ENCODE peak calls at places on chromosomes 5 and 9, in eight cellular contexts. S is A549, W is stomach, P is suprapubic skin, E is K562, Y is sigmoid colon, U is ovary, M is H1. J is an unnamed sample.

GRCh38 chr5:154837009-154837881 is 13.2 kb downstream of the FAXDC2 start:
- DNase-seq in S (no peak), U (no peak), E (no peak), W (no peak), Y (peak; percentile 13), M (no peak), P (no peak), J (no peak)

GRCh38 chr5:66864240-66864884 is 268.2 kb downstream of the MAST4 start:
- DNase-seq in S (peak; percentile 67), E (peak; percentile 10), P (no peak), Y (no peak), M (no peak), W (no peak), U (no peak), J (no peak)

GRCh38 chr9:134642385-134643181 is 980 bp downstream of the COL5A1 start:
- DNase-seq in W (peak; percentile 35), U (peak; percentile 71), Y (peak; percentile 94), P (peak; percentile 82), E (no peak), M (no peak), S (peak; percentile 44), J (peak; percentile 71)

GRCh38 chr5:173714551-173715428 is 98.3 kb upstream of the BOD1 start:
- DNase-seq in W (no peak), M (no peak), E (peak; percentile 60), S (peak; percentile 53), Y (no peak), P (no peak), U (no peak), J (peak; percentile 30)

GRCh38 chr9:96241391-96241809 is 60.6 kb downstream of the HSD17B3 start:
- DNase-seq in E (no peak), U (no peak), M (no peak), S (no peak), W (no peak), Y (no peak), P (no peak), J (no peak)

GRCh38 chr5:178329331-178329730 is 96.7 kb upstream of the PHYKPL start:
- DNase-seq in E (no peak), M (no peak), S (no peak), W (no peak), U (no peak), P (no peak), Y (no peak), J (no peak)

GRCh38 chr5:72347801-72348305 is 27.7 kb downstream of the PTCD2 start:
- DNase-seq in W (no peak), P (no peak), M (no peak), S (peak; percentile 86), Y (no peak), U (no peak), E (no peak), J (no peak)

GRCh38 chr9:110880123-110880522 is 158.1 kb downstream of the LPAR1 start:
- DNase-seq in S (no peak), W (no peak), Y (no peak), M (no peak), U (no peak), P (no peak), E (no peak), J (peak; percentile 47)

GRCh38 chr5:87430863-87431262 is 18.1 kb upstream of the CCNH start:
- DNase-seq in M (no peak), E (no peak), W (no peak), Y (no peak), U (no peak), P (no peak), S (no peak), J (no peak)

GRCh38 chr9:2255128-2255527 is 240.0 kb downstream of the SMARCA2 start:
- DNase-seq in Y (no peak), M (no peak), W (no peak), U (no peak), P (no peak), E (peak; percentile 14), S (no peak), J (no peak)

GRCh38 chr5:151104795-151105194 is 24.0 kb upstream of the TNIP1 start:
- DNase-seq in W (no peak), S (no peak), E (no peak), M (no peak), P (peak; percentile 87), U (peak; percentile 65), Y (peak; percentile 94), J (peak; percentile 56)

GRCh38 chr5:76016258-76016657 is 66.9 kb upstream of the SV2C start:
- DNase-seq in M (no peak), E (peak; percentile 7), Y (no peak), S (no peak), U (no peak), P (no peak), W (no peak), J (no peak)

GRCh38 chr9:8456327-8456726 is 656.7 kb upstream of the DMAC1 start:
- DNase-seq in E (no peak), W (no peak), U (no peak), Y (no peak), S (peak; percentile 2), M (no peak), P (no peak), J (no peak)

GRCh38 chr9:137672907-137673791 is 54.3 kb downstream of the EHMT1 start:
- DNase-seq in Y (peak; percentile 71), P (no peak), M (no peak), E (peak; percentile 74), W (peak; percentile 53), U (no peak), S (peak; percentile 68), J (peak; percentile 72)

GRCh38 chr9:106419737-106420136 is 443.2 kb upstream of the ZNF462 start:
- DNase-seq in U (no peak), S (no peak), W (no peak), M (no peak), E (no peak), Y (no peak), P (no peak), J (no peak)

GRCh38 chr9:38421498-38422211 is 2.6 kb downstream of the IGFBPL1 start:
- DNase-seq in W (no peak), M (no peak), U (no peak), E (no peak), S (no peak), P (no peak), Y (no peak), J (no peak)

GRCh38 chr5:74299833-74300232 is 340.7 kb downstream of the ENC1 start:
- DNase-seq in W (no peak), U (no peak), M (no peak), P (no peak), S (no peak), Y (no peak), E (no peak), J (no peak)

GRCh38 chr9:128625391-128626145 is 31.1 kb downstream of the DYNC2I2 start:
- DNase-seq in P (no peak), W (no peak), Y (no peak), E (no peak), U (peak; percentile 76), S (no peak), M (no peak), J (no peak)

DNA sequence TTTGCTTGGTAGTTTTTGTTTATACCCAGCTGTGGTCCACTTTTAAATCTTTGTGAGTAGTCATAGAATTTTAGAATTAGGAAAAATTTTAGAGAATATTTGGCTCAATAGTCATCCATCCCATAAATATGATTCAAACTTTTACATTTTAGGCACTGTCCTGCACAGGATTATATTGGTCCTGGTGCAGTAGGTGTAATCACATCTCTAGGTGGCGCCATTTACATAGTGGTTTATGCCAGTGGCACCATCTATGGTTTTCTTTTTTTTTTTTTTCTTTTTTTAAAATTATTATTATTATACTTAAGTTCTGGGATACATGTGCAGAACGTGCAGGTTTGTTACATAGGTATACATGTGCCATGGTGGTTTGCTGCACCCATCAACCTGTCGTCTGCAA is 260.7 kb upstream of the KCNN2 start:
- DNase-seq in E (peak; percentile 16), W (no peak), M (no peak), U (no peak), S (peak; percentile 34), Y (no peak), P (no peak), J (no peak)
- TF ChIP-seq EP300 in E (no peak), W (no peak), M (no peak), U (no peak), S (no peak), Y (no peak), P (no peak), J (no peak)

GRCh38 chr9:16921855-16922254 is 51.4 kb upstream of the BNC2 start:
- DNase-seq in S (peak; percentile 46), W (no peak), E (no peak), P (no peak), U (no peak), M (peak; percentile 13), Y (no peak), J (no peak)
- TF ChIP-seq CTCF in S (peak; percentile 29), W (no peak), E (no peak), P (no peak), U (no peak), M (no peak), Y (no peak), J (no peak)

GRCh38 chr5:140951636-140952035 is 14.6 kb upstream of the PCDHAC2 start:
- DNase-seq in E (no peak), M (no peak), Y (no peak), S (no peak), W (no peak), U (no peak), P (no peak), J (no peak)

GRCh38 chr5:140953234-140953633 is 13.0 kb upstream of the PCDHAC2 start:
- DNase-seq in W (no peak), M (no peak), P (no peak), S (no peak), Y (no peak), U (no peak), E (no peak), J (no peak)
- H3K27ac ChIP-seq in W (no peak overlapping the region), M (no peak overlapping the region), P (no peak overlapping the region), S (no peak overlapping the region), Y (no peak overlapping the region), U (no peak overlapping the region), E (no peak overlapping the region), J (no peak overlapping the region)

GRCh38 chr5:132747064-132747692 is at the start of gene CCNI2:
- DNase-seq in M (no peak), P (no peak), S (peak; percentile 12), U (no peak), W (peak; percentile 66), Y (no peak), E (no peak), J (no peak)
- TF ChIP-seq EP300 in M (no peak), P (no peak), S (no peak), U (no peak), W (no peak), Y (no peak), E (no peak), J (no peak)

GRCh38 chr9:127223810-127224177 is 40.8 kb upstream of the GARNL3 start:
- DNase-seq in W (no peak), M (no peak), U (peak; percentile 52), Y (no peak), P (no peak), E (peak; percentile 14), S (no peak), J (no peak)
- TF ChIP-seq CTCF in W (no peak), M (peak; percentile 25), U (no peak), Y (no peak), P (no peak), E (no peak), S (no peak), J (no peak)

J was measured in tibial nerve.